ENCODE peak calls at places on chromosome 4, in six cellular contexts. W, S, O, Y, J and F are unnamed samples.

GRCh38 chr4:6767725-6768538 is 14.6 kb upstream of the KIAA0232 start:
- DNase-seq in O (no peak), J (no peak), Y (no peak), W (no peak), S (no peak), F (no peak)

GRCh38 chr4:114076865-114077264 is 97.4 kb upstream of the ARSJ start:
- DNase-seq in S (no peak), O (no peak), J (peak), Y (no peak), W (no peak), F (no peak)

GRCh38 chr4:188214861-188215260 is 75.6 kb downstream of the TRIML1 start:
- DNase-seq in O (peak), S (no peak), W (no peak), Y (no peak), J (no peak), F (no peak)

GRCh38 chr4:7798215-7798995 is 141.3 kb downstream of the AFAP1 start:
- DNase-seq in Y (no peak), S (no peak), J (peak), O (no peak), W (no peak), F (no peak)

GRCh38 chr4:169460081-169460480 is 152.3 kb downstream of the NEK1 start:
- DNase-seq in O (no peak), Y (no peak), S (no peak), W (no peak), J (no peak), F (no peak)

GRCh38 chr4:22428441-22428840 is 87.4 kb downstream of the ADGRA3 start:
- DNase-seq in Y (no peak), W (no peak), J (no peak), O (no peak), S (no peak), F (no peak)

GRCh38 chr4:5389756-5390155 is 318.6 kb downstream of the EVC2 start:
- DNase-seq in Y (no peak), O (no peak), J (no peak), W (no peak), S (no peak), F (no peak)

GRCh38 chr4:8118035-8118434 is 40.6 kb downstream of the ABLIM2 start:
- DNase-seq in S (no peak), Y (no peak), J (no peak), O (no peak), W (no peak), F (no peak)

GRCh38 chr4:13865871-13866669 is 238.5 kb upstream of the BOD1L1 start:
- DNase-seq in S (peak), W (no peak), J (peak), O (peak), Y (no peak), F (no peak)

GRCh38 chr4:157886650-157887049 is 286.2 kb downstream of the GASK1B start:
- DNase-seq in J (no peak), O (no peak), W (no peak), Y (no peak), S (no peak), F (no peak)

GRCh38 chr4:972651-973424 is 531 bp downstream of the DGKQ start:
- DNase-seq in S (no peak), W (peak), J (peak), O (no peak), Y (peak), F (peak)

GRCh38 chr4:73730292-73730691 is 10.1 kb upstream of the CXCL8 start:
- DNase-seq in J (peak), S (peak), O (peak), Y (no peak), W (no peak), F (no peak)